ENCODE peak calls at places on chromosomes 5 and 9, in four cellular contexts. U is T-helper 1 cell, G is transverse colon, I is SJSA1. K is an unnamed sample.

GRCh38 chr5:131974956-131975726 is 29.7 kb upstream of the MEIKIN start:
- DNase-seq in U (no peak), G (no peak), I (peak), K (no peak)

GRCh38 chr5:72817076-72817476 is 615 bp downstream of the TNPO1 start:
- DNase-seq in G (peak), I (peak), U (peak), K (no peak)

GRCh38 chr9:7542648-7543165 is 256.9 kb downstream of the DMAC1 start:
- DNase-seq in U (no peak), G (no peak), I (no peak), K (no peak)

GRCh38 chr5:167853421-167853820 is 438.0 kb upstream of the WWC1 start:
- DNase-seq in I (no peak), G (no peak), U (no peak), K (no peak)

GRCh38 chr9:134324359-134325095 is 1.7 kb upstream of the RXRA start:
- DNase-seq in U (no peak), G (peak), I (no peak), K (peak)

GRCh38 chr5:77168187-77168883 is 42.1 kb upstream of the PDE8B start:
- DNase-seq in G (peak), U (no peak), I (no peak), K (no peak)

GRCh38 chr5:124514966-124515365 is 231.5 kb downstream of the ZNF608 start:
- DNase-seq in G (no peak), U (no peak), I (no peak), K (no peak)

GRCh38 chr5:169992789-169993188 is 12.5 kb upstream of the INSYN2B start:
- DNase-seq in G (no peak), U (no peak), I (no peak), K (no peak)

GRCh38 chr5:54205453-54205852 is 104.9 kb downstream of the ARL15 start:
- DNase-seq in U (no peak), G (no peak), I (no peak), K (no peak)

GRCh38 chr5:172502969-172503368 is 48.6 kb upstream of the SH3PXD2B start:
- DNase-seq in G (no peak), U (no peak), I (peak), K (no peak)

GRCh38 chr9:77375956-77376532 is 198.7 kb downstream of the VPS13A start:
- DNase-seq in G (no peak), I (no peak), U (no peak), K (no peak)

GRCh38 chr9:105859428-105860091 is 165.2 kb downstream of the TMEM38B start:
- DNase-seq in I (no peak), G (no peak), U (no peak), K (no peak)

GRCh38 chr5:171405615-171406014 is 13.8 kb upstream of the FGF18 start:
- DNase-seq in G (no peak), U (no peak), I (no peak), K (no peak)

GRCh38 chr5:140252470-140253126 is 50.3 kb downstream of the PFDN1 start:
- DNase-seq in U (no peak), I (no peak), G (no peak), K (no peak)

GRCh38 chr9:34512131-34513078 is 10.4 kb downstream of the ENHO start:
- DNase-seq in I (no peak), G (no peak), U (no peak), K (no peak)